ENCODE peak calls at places on chromosomes 5 and 9, in four cellular contexts. T, S, K and O are unnamed samples.

GRCh38 chr5:94066437-94067207 is 325.2 kb upstream of the POU5F2 start:
- DNase-seq in S (no peak), T (no peak), K (no peak), O (no peak)

GRCh38 chr5:135345945-135346731 is 52.9 kb downstream of the MACROH2A1 start:
- DNase-seq in S (no peak), K (no peak), T (no peak), O (no peak)

GRCh38 chr5:6197427-6197826 is 180.9 kb downstream of the MED10 start:
- DNase-seq in T (no peak), S (no peak), K (no peak), O (no peak)

GRCh38 chr5:43016217-43016779 is 23.8 kb downstream of the ANXA2R start:
- DNase-seq in K (no peak), S (no peak), T (no peak), O (no peak)

GRCh38 chr9:10062629-10063395 is 550.0 kb downstream of the PTPRD start:
- DNase-seq in S (no peak), K (no peak), T (no peak), O (no peak)

GRCh38 chr9:748861-749497 is 92.5 kb upstream of the DMRT1 start:
- DNase-seq in K (no peak), T (no peak), S (no peak), O (no peak)

GRCh38 chr5:142426129-142426641 is 101.4 kb upstream of the SPRY4 start:
- DNase-seq in T (no peak), S (no peak), K (no peak), O (no peak)

GRCh38 chr9:78713746-78714405 is 417.0 kb downstream of the PSAT1 start:
- DNase-seq in K (no peak), S (no peak), T (no peak), O (no peak)

GRCh38 chr9:78685471-78685870 is 388.5 kb downstream of the PSAT1 start:
- DNase-seq in S (no peak), K (no peak), T (no peak), O (no peak)

GRCh38 chr5:174239718-174240117 is 194.2 kb downstream of the NSG2 start:
- DNase-seq in T (no peak), K (no peak), S (no peak), O (no peak)

GRCh38 chr5:57832873-57833272 is 350.3 kb upstream of the ACTBL2 start:
- DNase-seq in K (no peak), T (no peak), S (no peak), O (no peak)

GRCh38 chr9:109181284-109181683 is 14.2 kb upstream of the FRRS1L start:
- DNase-seq in K (no peak), S (no peak), T (peak; percentile 51), O (no peak)

GRCh38 chr9:131347376-131348020 is 46.4 kb upstream of the PRRC2B start:
- DNase-seq in K (no peak), T (no peak), S (no peak), O (no peak)

GRCh38 chr5:59173568-59173967 is 590.7 kb downstream of the RAB3C start:
- DNase-seq in S (no peak), T (no peak), K (no peak), O (no peak)

GRCh38 chr5:177049285-177049684 is 26.8 kb downstream of the ZNF346 start:
- DNase-seq in S (no peak), K (no peak), T (no peak), O (no peak)

GRCh38 chr5:39167141-39167972 is 52.0 kb downstream of the FYB1 start:
- DNase-seq in T (no peak), K (no peak), S (no peak), O (no peak)

GRCh38 chr9:21331676-21332402 is 3.4 kb downstream of the KLHL9 start:
- DNase-seq in T (no peak), K (no peak), S (no peak), O (no peak)

GRCh38 chr9:122246666-122247065 is 17.9 kb upstream of the LHX6 start:
- DNase-seq in T (no peak), K (no peak), S (no peak), O (no peak)

GRCh38 chr5:57761513-57761912 is 278.9 kb upstream of the ACTBL2 start:
- DNase-seq in K (no peak), S (no peak), T (no peak), O (no peak)

GRCh38 chr5:15535938-15536337 is 36.0 kb downstream of the FBXL7 start:
- DNase-seq in T (no peak), S (no peak), K (no peak), O (no peak)

DNA sequence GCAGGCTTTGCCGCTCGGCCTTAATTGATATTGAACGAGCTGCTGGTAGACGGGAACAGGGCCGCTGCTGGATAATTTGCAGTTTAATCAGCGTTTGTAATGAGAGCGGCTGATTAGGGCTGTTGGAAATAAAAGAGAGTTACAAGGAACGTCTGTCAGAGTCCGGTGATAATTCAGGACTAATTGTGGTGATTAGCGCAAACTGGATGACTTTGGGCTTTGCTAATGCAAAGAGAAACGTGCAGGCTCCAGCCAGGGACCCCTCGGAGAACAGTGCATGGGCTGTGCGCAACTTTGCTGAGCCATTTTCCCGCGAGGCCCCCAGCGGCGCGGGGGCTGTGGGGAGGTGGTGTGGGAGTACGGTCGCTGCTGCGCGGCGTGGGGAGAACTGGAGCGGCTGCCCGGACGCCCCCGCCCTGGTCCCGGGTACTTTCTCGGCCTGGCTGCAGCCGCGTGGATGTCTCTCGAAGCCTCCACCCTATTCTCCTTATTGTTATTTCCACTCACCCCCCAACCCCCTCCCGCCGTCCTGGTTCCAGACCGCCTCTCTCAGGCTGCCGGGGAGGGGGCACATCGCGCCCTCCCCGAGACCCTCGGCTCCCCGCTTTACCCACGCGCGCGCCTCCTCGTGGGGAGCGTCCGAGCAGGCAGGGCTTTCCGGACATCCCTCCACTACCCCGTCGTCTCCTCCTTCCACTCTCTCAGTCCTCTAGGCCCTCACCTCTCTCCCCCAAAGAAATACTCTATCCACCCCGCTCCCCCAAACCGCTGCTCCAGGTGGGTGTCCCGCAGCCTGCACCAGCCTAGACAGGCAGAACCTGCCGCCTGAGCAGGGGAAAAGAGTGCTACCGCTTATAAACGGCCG is 68.5 kb upstream of the TBCA start:
- DNase-seq in K (no peak), S (no peak), T (no peak), O (no peak)
- TF ChIP-seq ZNF274 in K (no peak), S (no peak), T (no peak), O (no peak)

GRCh38 chr5:88377705-88378656 is 109.3 kb upstream of the TMEM161B start:
- DNase-seq in K (no peak), T (no peak), S (no peak), O (no peak)
- TF ChIP-seq SUZ12 in K (no peak), T (no peak), S (no peak), O (no peak)

GRCh38 chr5:151295801-151296477 is 7.6 kb downstream of the SLC36A3 start:
- DNase-seq in S (no peak), K (no peak), T (no peak), O (no peak)

GRCh38 chr5:151296974-151297373 is 6.6 kb downstream of the SLC36A3 start:
- DNase-seq in S (no peak), T (no peak), K (no peak), O (no peak)

GRCh38 chr5:151298465-151298864 is 5.1 kb downstream of the SLC36A3 start:
- DNase-seq in K (no peak), S (no peak), T (no peak), O (no peak)

GRCh38 chr5:151296478-151296830 is 7.1 kb downstream of the SLC36A3 start:
- DNase-seq in K (no peak), T (no peak), S (no peak), O (no peak)

GRCh38 chr5:151298063-151298462 is 5.5 kb downstream of the SLC36A3 start:
- DNase-seq in T (peak; percentile 26), S (peak; percentile 68), K (no peak), O (no peak)
- TF ChIP-seq YY1 in T (peak; percentile 53), S (no peak), K (no peak), O (no peak)

DNA sequence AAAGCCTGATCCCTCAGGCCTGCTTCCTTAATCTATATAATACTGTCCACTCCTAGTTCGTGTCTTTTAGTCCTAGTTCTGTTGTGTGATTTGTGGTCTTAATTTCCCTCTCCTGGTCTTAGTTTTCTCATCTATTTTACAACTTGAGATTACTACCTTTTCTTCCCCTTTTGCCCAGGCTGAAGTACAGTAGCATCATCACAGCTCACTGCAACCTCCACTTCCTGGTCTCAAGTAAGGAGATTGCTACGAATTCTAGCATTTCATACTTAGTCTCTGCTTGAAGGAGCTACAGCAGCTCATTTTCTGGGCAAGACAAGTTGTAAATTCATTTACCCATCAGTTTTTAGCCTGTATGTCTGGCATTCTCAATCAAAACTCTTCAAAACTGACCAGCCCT is 5.5 kb downstream of the TRIM32 start:
- DNase-seq in K (no peak), T (no peak), S (no peak), O (no peak)
- TF ChIP-seq ZNF274 in K (no peak), T (no peak), S (no peak), O (no peak)

DNA sequence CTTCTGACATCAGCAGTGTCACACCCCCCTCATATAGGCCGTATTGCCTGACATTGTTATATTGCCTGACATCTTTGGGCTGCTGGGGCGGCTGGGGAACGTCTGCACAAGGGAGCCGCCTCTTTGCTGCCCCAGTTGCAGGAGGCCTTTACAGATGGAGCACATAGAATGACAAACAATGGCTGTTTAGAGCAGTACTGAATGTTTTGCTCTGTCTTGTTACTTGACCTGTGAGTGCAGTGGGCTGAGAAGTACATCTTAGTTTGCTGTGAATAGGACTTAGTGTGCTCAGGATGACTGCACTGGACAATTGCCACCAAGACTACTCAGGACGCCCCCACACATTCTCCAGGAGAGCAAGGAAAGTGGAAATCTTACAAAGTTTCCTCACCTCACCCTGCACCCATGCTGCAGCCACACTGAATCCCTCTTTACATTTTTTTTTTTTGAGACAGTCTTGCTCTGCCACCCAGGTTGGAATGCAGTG is 65.4 kb upstream of the SPOCK1 start:
- DNase-seq in T (no peak), S (no peak), K (no peak), O (no peak)
- TF ChIP-seq SUZ12 in T (no peak), S (no peak), K (no peak), O (no peak)

GRCh38 chr9:89309166-89309565 is 1.8 kb upstream of the CKS2 start:
- DNase-seq in K (no peak), T (no peak), S (no peak), O (no peak)

GRCh38 chr9:89310486-89311345 is at the start of gene CKS2:
- DNase-seq in T (peak; percentile 100), S (peak; percentile 99), K (peak; percentile 100), O (peak; percentile 100)

GRCh38 chr9:89312154-89312616 is 1.2 kb downstream of the CKS2 start:
- DNase-seq in S (no peak), T (no peak), K (no peak), O (no peak)

GRCh38 chr9:89311346-89312153 is 555 bp downstream of the CKS2 start:
- DNase-seq in S (no peak), T (no peak), K (no peak), O (no peak)

GRCh38 chr9:89309608-89310485 is 1.1 kb upstream of the CKS2 start:
- DNase-seq in T (no peak), K (no peak), S (no peak), O (no peak)
- TF ChIP-seq YY1 in T (no peak), K (no peak), S (no peak), O (no peak)

GRCh38 chr5:149419532-149420485 is 40.7 kb upstream of the IL17B start:
- DNase-seq in K (no peak), S (no peak), T (no peak), O (no peak)

GRCh38 chr5:149415245-149415967 is 36.3 kb upstream of the IL17B start:
- DNase-seq in K (no peak), T (no peak), S (no peak), O (no peak)

GRCh38 chr5:149416977-149417713 is 38.1 kb upstream of the IL17B start:
- DNase-seq in S (no peak), K (no peak), T (no peak), O (no peak)

GRCh38 chr5:149418910-149419531 is 39.9 kb upstream of the IL17B start:
- DNase-seq in T (no peak), S (no peak), K (no peak), O (no peak)

GRCh38 chr5:149417714-149418368 is 38.7 kb upstream of the IL17B start:
- DNase-seq in T (no peak), S (no peak), K (no peak), O (no peak)
- TF ChIP-seq ZNF274 in T (no peak), S (no peak), K (no peak), O (no peak)